ENCODE peak calls at places on chromosomes 6 and 20, in seven cellular contexts. S, K, G, C, D, A and E are unnamed samples.

GRCh38 chr6:162363757-162364156 is 363.8 kb downstream of the PRKN start:
- DNase-seq in D (no peak), S (no peak), G (no peak), K (peak), A (no peak), C (no peak), E (no peak)

GRCh38 chr6:122620902-122621301 is 10.7 kb downstream of the PKIB start:
- DNase-seq in K (no peak), D (no peak), G (peak), S (peak), A (no peak), C (peak), E (no peak)

GRCh38 chr6:65638047-65638831 is 68.8 kb downstream of the EYS start:
- DNase-seq in K (no peak), D (no peak), G (no peak), S (no peak), C (peak), A (no peak), E (no peak)

GRCh38 chr6:13103169-13103568 is 225.2 kb downstream of the TBC1D7 start:
- DNase-seq in A (no peak), C (no peak), K (no peak), S (no peak), D (no peak), G (no peak), E (no peak)

GRCh38 chr20:42442728-42443127 is 747.0 kb downstream of the PTPRT start:
- DNase-seq in C (no peak), A (no peak), D (no peak), S (no peak), K (peak), G (no peak), E (no peak)

GRCh38 chr6:165804331-165805066 is 141.5 kb upstream of the PDE10A start:
- DNase-seq in A (no peak), S (no peak), K (peak), D (no peak), G (peak), C (no peak), E (no peak)

GRCh38 chr20:39048000-39048696 is 86.0 kb downstream of the DHX35 start:
- DNase-seq in D (peak), S (peak), C (peak), A (peak), K (peak), G (peak), E (peak)

GRCh38 chr6:31139599-31139998 is 733 bp upstream of the PSORS1C2 start:
- DNase-seq in G (no peak), S (no peak), K (peak), C (peak), A (no peak), D (peak), E (no peak)

GRCh38 chr20:63475209-63475608 is 2.8 kb upstream of the KCNQ2 start:
- DNase-seq in G (peak), A (no peak), S (peak), C (no peak), D (no peak), K (peak), E (no peak)

GRCh38 chr6:32954983-32955802 is 2.3 kb upstream of the HLA-DMA start:
- DNase-seq in G (peak), C (peak), K (peak), A (no peak), D (no peak), S (peak), E (no peak)

GRCh38 chr6:26223677-26224546 is 136.7 kb downstream of the HFE start:
- DNase-seq in S (peak), D (peak), K (peak), A (peak), G (peak), C (peak), E (no peak)

GRCh38 chr6:15264902-15265761 is 19.3 kb downstream of the JARID2 start:
- DNase-seq in G (no peak), S (no peak), D (no peak), C (no peak), K (peak), A (no peak), E (no peak)

GRCh38 chr6:123940551-123940950 is 136.9 kb downstream of the NKAIN2 start:
- DNase-seq in C (no peak), G (peak), K (no peak), S (peak), A (no peak), D (no peak), E (no peak)

GRCh38 chr6:87879144-87879861 is 168.3 kb upstream of the SPACA1 start:
- DNase-seq in D (no peak), G (no peak), S (no peak), A (peak), K (no peak), C (no peak), E (no peak)

GRCh38 chr6:110618591-110619267 is 142.3 kb upstream of the SLC22A16 start:
- DNase-seq in K (peak), A (no peak), D (no peak), G (no peak), S (peak), C (peak), E (no peak)

GRCh38 chr6:133315811-133316210 is 74.7 kb downstream of the EYA4 start:
- DNase-seq in G (no peak), S (no peak), A (no peak), K (no peak), D (no peak), C (no peak), E (no peak)

GRCh38 chr6:78253618-78254017 is 600.8 kb downstream of the MEI4 start:
- DNase-seq in A (no peak), D (no peak), S (no peak), K (no peak), C (no peak), G (no peak), E (no peak)

GRCh38 chr6:98833101-98834059 is 994 bp upstream of the POU3F2 start:
- DNase-seq in K (peak), C (peak), D (no peak), S (peak), A (no peak), G (no peak), E (peak)

GRCh38 chr6:98827295-98828159 is 6.8 kb upstream of the POU3F2 start:
- DNase-seq in G (no peak), K (peak), D (no peak), A (no peak), S (no peak), C (no peak), E (peak)

GRCh38 chr20:14992071-14992654 is 654.8 kb upstream of the FLRT3 start:
- DNase-seq in D (no peak), K (peak), G (peak), S (peak), A (no peak), C (peak), E (no peak)

GRCh38 chr6:62775427-62776022 is 435.7 kb upstream of the FKBP1C start:
- DNase-seq in G (peak), D (no peak), K (no peak), S (peak), A (no peak), C (peak), E (no peak)

GRCh38 chr20:33224399-33224798 is 7.2 kb downstream of the BPIFA3 start:
- DNase-seq in A (no peak), G (no peak), K (no peak), S (no peak), D (no peak), C (no peak), E (no peak)

GRCh38 chr6:25732468-25733198 is 21.9 kb upstream of the SLC17A4 start:
- DNase-seq in K (no peak), A (no peak), D (no peak), S (no peak), G (no peak), C (no peak), E (no peak)

GRCh38 chr20:1299522-1299921 is 29.4 kb downstream of the SDCBP2 start:
- DNase-seq in G (no peak), S (no peak), A (no peak), C (peak), D (no peak), K (no peak), E (no peak)

GRCh38 chr20:25319241-25320034 is 71.2 kb downstream of the ABHD12 start:
- DNase-seq in C (no peak), S (no peak), K (no peak), G (no peak), A (no peak), D (no peak), E (no peak)

GRCh38 chr6:138692978-138693909 is 80.3 kb upstream of the CCDC28A start:
- DNase-seq in C (peak), G (peak), S (peak), A (no peak), D (peak), K (peak), E (peak)

GRCh38 chr20:63313349-63314014 is 20.5 kb downstream of the COL20A1 start:
- DNase-seq in K (no peak), D (no peak), G (no peak), A (no peak), C (no peak), S (no peak), E (no peak)

GRCh38 chr6:67068781-67069180 is 1361.8 kb upstream of the EYS start:
- DNase-seq in A (no peak), C (no peak), D (no peak), G (no peak), S (no peak), K (no peak), E (no peak)

GRCh38 chr6:23696946-23697345 is 429.1 kb upstream of the NRSN1 start:
- DNase-seq in S (no peak), C (peak), A (no peak), G (no peak), D (no peak), K (no peak), E (no peak)

GRCh38 chr6:88734544-88734943 is 228.9 kb downstream of the RNGTT start:
- DNase-seq in G (no peak), C (no peak), K (no peak), S (no peak), A (no peak), D (no peak), E (no peak)

GRCh38 chr6:137044366-137045220 is at the start of gene IL20RA:
- DNase-seq in D (no peak), S (no peak), A (no peak), G (peak), K (peak), C (peak), E (peak)

GRCh38 chr6:137799950-137800568 is 67.0 kb upstream of the TNFAIP3 start:
- DNase-seq in K (peak), C (peak), S (peak), A (peak), G (peak), D (no peak), E (no peak)

GRCh38 chr6:47810885-47811284 is 29.1 kb downstream of the OPN5 start:
- DNase-seq in G (peak), A (no peak), C (no peak), D (no peak), K (no peak), S (peak), E (no peak)
- TF ChIP-seq CTCF in G (peak), A (peak), C (peak), D (no peak), K (no peak), S (peak), E (no peak)

GRCh38 chr6:167044696-167045095 is 45.5 kb downstream of the CEP43 start:
- DNase-seq in D (no peak), G (no peak), C (no peak), A (no peak), K (no peak), S (no peak), E (no peak)
- TF ChIP-seq CTCF in D (no peak), G (no peak), C (no peak), A (no peak), K (peak), S (no peak), E (peak)

GRCh38 chr20:2752631-2753455 is 47.6 kb downstream of the CPXM1 start:
- DNase-seq in D (no peak), K (peak), G (no peak), A (no peak), S (peak), C (peak), E (no peak)
- TF ChIP-seq CTCF in D (peak), K (peak), G (peak), A (peak), S (peak), C (peak), E (peak)

GRCh38 chr6:101380861-101381630 is 12.5 kb upstream of the GRIK2 start:
- DNase-seq in G (no peak), D (no peak), K (no peak), C (no peak), A (no peak), S (no peak), E (no peak)

GRCh38 chr6:101391772-101392560 is 1.5 kb upstream of the GRIK2 start:
- DNase-seq in K (no peak), A (no peak), G (no peak), S (peak), D (no peak), C (peak), E (no peak)

GRCh38 chr6:101392561-101393230 is 812 bp upstream of the GRIK2 start:
- DNase-seq in S (no peak), C (peak), D (no peak), G (no peak), K (no peak), A (no peak), E (no peak)

GRCh38 chr6:101386982-101387381 is 6.5 kb upstream of the GRIK2 start:
- DNase-seq in D (no peak), C (peak), S (peak), K (no peak), A (no peak), G (peak), E (no peak)
- TF ChIP-seq CTCF in D (no peak), C (peak), S (peak), K (peak), A (no peak), G (peak), E (peak)

GRCh38 chr6:73309534-73309783 is 44.6 kb downstream of the DPPA5 start:
- DNase-seq in S (peak), C (no peak), K (no peak), A (no peak), D (no peak), G (peak), E (no peak)

GRCh38 chr6:73308712-73309533 is 45.2 kb downstream of the DPPA5 start:
- DNase-seq in G (peak), C (peak), S (peak), D (no peak), K (peak), A (no peak), E (no peak)

GRCh38 chr6:73314577-73315492 is 39.2 kb downstream of the DPPA5 start:
- DNase-seq in D (no peak), G (no peak), K (no peak), S (no peak), C (no peak), A (no peak), E (no peak)

GRCh38 chr6:73309784-73310502 is 44.1 kb downstream of the DPPA5 start:
- DNase-seq in G (peak), S (peak), D (no peak), K (peak), C (peak), A (no peak), E (no peak)
- TF ChIP-seq CTCF in G (peak), S (peak), D (no peak), K (peak), C (peak), A (peak), E (peak)

DNA sequence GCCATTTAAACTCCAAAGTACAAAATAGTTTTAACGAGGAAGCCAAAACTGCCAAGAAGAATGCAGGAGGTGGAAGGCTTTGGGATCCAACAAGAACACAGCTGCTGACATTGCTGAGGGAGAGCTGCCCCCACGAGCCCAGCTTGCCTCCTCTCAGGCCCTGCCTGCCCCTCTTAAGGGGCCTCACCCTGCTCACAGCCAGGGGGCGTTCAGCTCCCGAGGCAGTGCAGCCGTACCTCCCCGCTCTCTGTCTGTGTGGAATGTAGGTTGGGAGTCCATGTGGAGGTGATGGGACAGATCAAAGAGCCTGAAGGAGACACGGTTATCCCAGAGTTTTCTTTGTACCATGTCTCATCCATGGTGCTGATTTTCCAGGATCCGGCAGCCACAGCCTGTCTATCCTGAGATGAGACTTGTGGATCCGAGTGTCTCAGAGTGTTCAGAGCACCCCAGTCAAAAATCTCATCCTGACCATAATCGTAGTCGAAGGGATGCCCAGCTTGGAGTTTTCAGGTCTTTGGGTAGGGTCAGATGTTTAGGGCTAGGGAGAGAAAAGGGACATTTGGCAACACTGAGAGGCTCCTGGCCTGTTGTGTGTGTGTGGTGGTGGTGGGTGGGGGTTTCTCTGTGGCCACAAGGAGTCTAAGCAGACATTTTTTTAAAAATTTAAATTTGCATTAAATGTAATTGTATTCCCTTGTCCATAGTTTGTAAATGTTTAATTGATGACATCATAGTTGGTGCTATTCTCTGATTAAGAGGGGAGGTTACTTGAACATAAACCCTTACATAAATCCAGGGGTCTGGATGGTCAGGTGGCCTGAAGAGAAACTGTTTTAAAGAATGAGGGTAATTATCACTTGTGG is 111.4 kb upstream of the CLDN20 start:
- DNase-seq in D (no peak), G (no peak), C (no peak), K (peak), S (no peak), A (no peak), E (no peak)
- TF ChIP-seq CTCF in D (no peak), G (no peak), C (no peak), K (peak), S (peak), A (peak), E (peak)

GRCh38 chr6:150719099-150719767 is 119.5 kb downstream of the PLEKHG1 start:
- DNase-seq in S (no peak), A (no peak), K (no peak), D (no peak), C (peak), G (peak), E (no peak)
- TF ChIP-seq CTCF in S (no peak), A (no peak), K (no peak), D (no peak), C (no peak), G (no peak), E (no peak)